ENCODE peak calls at places on chromosome 10, in eight cellular contexts. Y, C, V, G, U, S, T and D are unnamed samples.

GRCh38 chr10:110901954-110902819 is 16.8 kb downstream of the BBIP1 start:
- DNase-seq in Y (no peak), C (no peak), V (no peak), G (no peak), U (no peak), S (no peak), T (no peak), D (no peak)

GRCh38 chr10:117541909-117542705 is 439 bp upstream of the EMX2 start:
- DNase-seq in Y (no peak), C (no peak), V (no peak), G (no peak), U (no peak), S (peak), T (no peak), D (peak)

GRCh38 chr10:72029414-72029813 is 58.9 kb downstream of the SPOCK2 start:
- DNase-seq in Y (no peak), C (no peak), V (no peak), G (no peak), U (no peak), S (no peak), T (no peak), D (no peak)

GRCh38 chr10:103921750-103922195 is 3.8 kb upstream of the STN1 start:
- DNase-seq in Y (no peak), C (no peak), V (peak), G (no peak), U (peak), S (peak), T (no peak), D (no peak)

GRCh38 chr10:14386202-14386593 is 55.5 kb upstream of the FRMD4A start:
- DNase-seq in Y (peak), C (peak), V (no peak), G (no peak), U (no peak), S (no peak), T (no peak), D (no peak)

GRCh38 chr10:114940735-114941134 is 2.7 kb downstream of the TRUB1 start:
- DNase-seq in Y (no peak), C (no peak), V (no peak), G (no peak), U (no peak), S (no peak), T (no peak), D (no peak)

GRCh38 chr10:83527934-83528333 is 611.4 kb upstream of the GHITM start:
- DNase-seq in Y (no peak), C (no peak), V (no peak), G (no peak), U (no peak), S (no peak), T (no peak), D (no peak)

GRCh38 chr10:93235686-93236085 is 162.0 kb downstream of the CYP26A1 start:
- DNase-seq in Y (no peak), C (no peak), V (no peak), G (no peak), U (no peak), S (no peak), T (no peak), D (no peak)